ENCODE peak calls at places on chromosome 7, in ten cellular contexts. S is Caco-2, D is endodermal cell, N is fibroblast of pulmonary artery, V is HL-60, X is AG04450, I is cardiac muscle cell, K is epithelial cell of esophagus, U is right lobe of liver, T is transverse colon. Y is an unnamed sample.

GRCh38 chr7:35336444-35336843 is 82.5 kb upstream of the TBX20 start:
- DNase-seq in S (no peak), D (no peak), N (no peak), V (no peak), X (no peak), I (no peak), K (no peak), U (no peak), T (no peak), Y (no peak)

GRCh38 chr7:24701232-24701898 is 55.9 kb downstream of the GSDME start:
- DNase-seq in S (no peak), D (no peak), N (peak; percentile 79), V (no peak), X (peak; percentile 92), I (peak; percentile 73), K (peak; percentile 85), U (no peak), T (no peak), Y (peak; percentile 78)

GRCh38 chr7:158827411-158828342 is 1.6 kb downstream of the ESYT2 start:
- DNase-seq in S (no peak), D (no peak), N (peak; percentile 45), V (peak; percentile 72), X (no peak), I (peak; percentile 41), K (peak; percentile 68), U (no peak), T (no peak), Y (no peak)

GRCh38 chr7:3043544-3044395 is at the start of gene CARD11:
- DNase-seq in S (no peak), D (peak; percentile 72), N (peak; percentile 8), V (no peak), X (no peak), I (peak; percentile 20), K (peak; percentile 5), U (no peak), T (peak; percentile 24), Y (no peak)

GRCh38 chr7:31382722-31383121 is 42.2 kb upstream of the NEUROD6 start:
- DNase-seq in S (no peak), D (no peak), N (no peak), V (no peak), X (no peak), I (no peak), K (peak; percentile 78), U (no peak), T (no peak), Y (no peak)

GRCh38 chr7:108314049-108314448 is 142.2 kb downstream of the NRCAM start:
- DNase-seq in S (no peak), D (no peak), N (no peak), V (no peak), X (no peak), I (no peak), K (no peak), U (no peak), T (no peak), Y (no peak)

GRCh38 chr7:129370812-129371211 is 63.4 kb upstream of the STRIP2 start:
- DNase-seq in S (no peak), D (no peak), N (no peak), V (no peak), X (no peak), I (peak; percentile 12), K (no peak), U (no peak), T (no peak), Y (no peak)

GRCh38 chr7:126535176-126535575 is 717.6 kb downstream of the GRM8 start:
- DNase-seq in S (no peak), D (no peak), N (no peak), V (no peak), X (no peak), I (no peak), K (no peak), U (no peak), T (no peak), Y (no peak)

GRCh38 chr7:66639773-66640172 is 11.1 kb downstream of the KCTD7 start:
- DNase-seq in S (no peak), D (no peak), N (no peak), V (no peak), X (no peak), I (no peak), K (no peak), U (no peak), T (no peak), Y (no peak)

GRCh38 chr7:112869111-112869774 is 79.0 kb upstream of the TMEM168 start:
- DNase-seq in S (peak; percentile 61), D (peak; percentile 91), N (peak; percentile 64), V (peak; percentile 20), X (peak; percentile 1), I (peak; percentile 63), K (peak; percentile 66), U (no peak), T (peak; percentile 47), Y (peak; percentile 23)

GRCh38 chr7:132618956-132619305 is 42.7 kb upstream of the PLXNA4 start:
- DNase-seq in S (no peak), D (no peak), N (peak; percentile 51), V (no peak), X (no peak), I (peak; percentile 66), K (no peak), U (no peak), T (no peak), Y (no peak)

GRCh38 chr7:121099572-121099971 is 111.1 kb downstream of the CPED1 start:
- DNase-seq in S (no peak), D (peak; percentile 60), N (no peak), V (no peak), X (no peak), I (no peak), K (no peak), U (no peak), T (no peak), Y (no peak)
- H3K4me3 ChIP-seq in S (no peak overlapping the region), D (no peak overlapping the region), N (no peak overlapping the region), V (no peak overlapping the region), X (no peak overlapping the region), I (no peak overlapping the region), K (no peak overlapping the region), U (no peak overlapping the region), T (no peak overlapping the region), Y (no peak overlapping the region)

GRCh38 chr7:151003572-151003971 is 12.8 kb downstream of the NOS3 start:
- DNase-seq in S (no peak), D (no peak), N (no peak), V (no peak), X (no peak), I (no peak), K (peak; percentile 63), U (no peak), T (peak; percentile 35), Y (no peak)
- TF ChIP-seq CTCF in S (no peak), D (no peak), N (no peak), V (no peak), X (no peak), I (no peak), K (peak; percentile 24), U (no peak), T (no peak), Y (no peak)

DNA sequence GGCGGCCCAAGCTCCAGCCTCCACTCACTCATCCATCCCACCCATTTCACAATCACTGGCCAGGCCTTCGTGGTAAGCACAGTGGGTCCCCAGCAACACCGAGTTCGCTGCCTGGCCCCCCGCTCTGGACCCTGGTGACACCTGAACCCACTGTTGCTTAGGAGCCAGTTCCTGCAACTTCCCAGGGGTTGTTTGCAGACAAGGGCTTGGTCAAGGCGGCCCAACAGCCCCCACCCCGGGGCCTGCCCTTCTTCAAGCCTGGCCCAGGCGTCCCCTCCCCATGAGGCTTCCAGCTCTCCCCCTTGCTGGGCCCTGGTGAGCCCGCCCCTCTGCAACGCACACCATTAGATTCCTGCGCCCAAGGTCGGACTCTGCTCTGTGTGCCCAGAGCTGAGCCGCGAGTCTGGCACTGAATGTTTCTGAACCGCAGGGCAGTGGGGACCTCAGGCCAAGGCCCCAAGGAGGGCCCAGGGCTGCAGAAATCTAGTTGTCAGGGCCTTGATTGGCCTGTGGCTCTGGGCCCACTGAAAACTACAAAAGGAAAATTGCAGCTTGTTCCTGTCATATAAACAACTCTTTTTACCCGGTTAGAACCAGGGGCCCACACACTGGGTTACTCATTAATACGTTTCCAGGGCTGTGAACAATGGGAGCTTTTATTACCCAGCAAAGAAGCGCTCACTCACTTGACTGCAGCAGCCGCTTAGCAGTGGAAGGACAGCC is 2.1 kb upstream of the COX19 start:
- DNase-seq in S (peak; percentile 89), D (no peak), N (no peak), V (no peak), X (no peak), I (peak; percentile 34), K (peak; percentile 21), U (no peak), T (peak; percentile 72), Y (no peak)
- H3K4me3 ChIP-seq in S (no peak overlapping the region), D (no peak overlapping the region), N (no peak overlapping the region), V (no peak overlapping the region), X (no peak overlapping the region), I (no peak overlapping the region), K (no peak overlapping the region), U (no peak overlapping the region), T (no peak overlapping the region), Y (no peak overlapping the region)

GRCh38 chr7:155953781-155954549 is 141.7 kb upstream of the SHH start:
- DNase-seq in S (peak; percentile 73), D (no peak), N (no peak), V (no peak), X (no peak), I (no peak), K (no peak), U (peak; percentile 56), T (no peak), Y (no peak)
- TF ChIP-seq CTCF in S (no peak), D (peak; percentile 55), N (no peak), V (no peak), X (no peak), I (no peak), K (no peak), U (no peak), T (no peak), Y (no peak)

GRCh38 chr7:120538335-120538734 is 265.4 kb downstream of the KCND2 start:
- DNase-seq in S (no peak), D (no peak), N (no peak), V (no peak), X (no peak), I (no peak), K (no peak), U (no peak), T (no peak), Y (no peak)
- H3K4me3 ChIP-seq in S (no peak overlapping the region), D (no peak overlapping the region), N (no peak overlapping the region), V (no peak overlapping the region), X (no peak overlapping the region), I (no peak overlapping the region), K (no peak overlapping the region), U (no peak overlapping the region), T (no peak overlapping the region), Y (no peak overlapping the region)

DNA sequence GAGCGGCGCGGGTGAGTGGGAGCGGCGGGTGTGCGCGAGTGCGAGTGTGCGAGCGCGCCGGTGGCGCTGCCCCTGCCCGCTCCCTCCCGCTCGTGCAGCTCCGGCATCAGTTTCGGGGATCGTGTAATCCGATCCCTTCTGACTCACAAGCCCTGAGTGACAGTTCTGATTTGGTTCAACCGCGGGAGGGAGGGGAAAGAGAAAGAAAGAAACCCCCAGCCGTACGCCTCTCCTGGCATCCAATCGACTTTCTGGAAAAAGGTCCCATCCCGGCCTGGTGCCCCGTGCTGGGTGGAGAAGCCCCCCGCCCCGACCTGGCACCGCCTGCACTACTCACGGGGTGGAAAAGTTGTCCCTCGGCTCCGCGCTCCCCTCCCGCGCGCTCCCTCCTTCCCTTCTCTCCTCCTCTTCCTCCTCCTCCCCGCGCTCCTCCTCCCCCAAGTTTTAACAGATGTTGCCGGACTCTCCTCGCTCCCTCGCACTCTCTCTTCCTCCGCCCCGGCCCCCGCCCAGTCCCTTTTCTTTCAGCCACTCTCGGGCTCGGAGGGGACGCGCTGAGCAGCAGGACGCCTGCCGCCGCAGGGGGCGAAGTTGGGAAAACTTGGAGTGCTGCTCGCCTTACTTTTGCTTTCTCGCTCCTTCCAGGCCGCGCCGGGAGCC is at the start of gene GLI3:
- DNase-seq in S (peak; percentile 50), D (peak; percentile 95), N (peak; percentile 95), V (no peak), X (peak; percentile 77), I (peak; percentile 97), K (peak; percentile 93), U (peak; percentile 49), T (peak; percentile 70), Y (no peak)
- TF ChIP-seq CTCF in S (no peak), D (no peak), N (peak; percentile 25), V (no peak), X (peak; percentile 35), I (peak; percentile 35), K (peak; percentile 31), U (no peak), T (no peak), Y (peak; percentile 27)

Y was measured in LNCaP clone FGC.